ENCODE peak calls at places on chromosomes 3 and 15, in eight cellular contexts. One of them, this sample, is unnamed. For H3K4me1, the result is how much of the 10 kb centered on the place peaks cover.

GRCh38 chr15:69457304-69458280 is 5.0 kb downstream of the RPLP1 start:
- DNase-seq in heart right ventricle: no peak
- DNase-seq in GM23338: no peak
- DNase-seq in Peyer's patch: no peak
- DNase-seq in adrenal gland: no peak
- DNase-seq in body of pancreas: no peak
- DNase-seq in tibial nerve: no peak
- DNase-seq in spleen: no peak
- DNase-seq in this sample: no peak

GRCh38 chr3:65712156-65712555 is 326.6 kb downstream of the MAGI1 start:
- DNase-seq in heart right ventricle: no peak
- DNase-seq in GM23338: no peak
- DNase-seq in Peyer's patch: no peak
- DNase-seq in adrenal gland: no peak
- DNase-seq in body of pancreas: no peak
- DNase-seq in tibial nerve: no peak
- DNase-seq in spleen: no peak
- DNase-seq in this sample: no peak

GRCh38 chr15:76391847-76392246 is 55.3 kb downstream of the ISL2 start:
- DNase-seq in heart right ventricle: no peak
- DNase-seq in GM23338: no peak
- DNase-seq in Peyer's patch: no peak
- DNase-seq in adrenal gland: no peak
- DNase-seq in body of pancreas: no peak
- DNase-seq in tibial nerve: no peak
- DNase-seq in spleen: no peak
- DNase-seq in this sample: no peak

GRCh38 chr15:51726302-51727073 is 11.0 kb downstream of the LYSMD2 start:
- DNase-seq in heart right ventricle: peak
- DNase-seq in GM23338: peak
- DNase-seq in Peyer's patch: no peak
- DNase-seq in adrenal gland: peak
- DNase-seq in body of pancreas: peak
- DNase-seq in tibial nerve: no peak
- DNase-seq in spleen: no peak
- DNase-seq in this sample: peak

GRCh38 chr3:196270499-196270898 is 17.0 kb downstream of the PCYT1A start:
- DNase-seq in heart right ventricle: no peak
- DNase-seq in GM23338: no peak
- DNase-seq in Peyer's patch: no peak
- DNase-seq in adrenal gland: no peak
- DNase-seq in body of pancreas: no peak
- DNase-seq in tibial nerve: no peak
- DNase-seq in spleen: no peak
- DNase-seq in this sample: no peak

GRCh38 chr15:67074886-67075229 is 9.5 kb downstream of the SMAD3 start:
- DNase-seq in heart right ventricle: no peak
- DNase-seq in GM23338: no peak
- DNase-seq in Peyer's patch: no peak
- DNase-seq in adrenal gland: no peak
- DNase-seq in body of pancreas: no peak
- DNase-seq in tibial nerve: no peak
- DNase-seq in spleen: no peak
- DNase-seq in this sample: no peak

GRCh38 chr3:11548721-11549131 is 95.0 kb downstream of the VGLL4 start:
- DNase-seq in heart right ventricle: no peak
- DNase-seq in GM23338: no peak
- DNase-seq in Peyer's patch: no peak
- DNase-seq in adrenal gland: peak
- DNase-seq in body of pancreas: peak
- DNase-seq in tibial nerve: no peak
- DNase-seq in spleen: peak
- DNase-seq in this sample: peak

GRCh38 chr3:58874248-58874741 is 175.5 kb downstream of the CFAP20DC start:
- DNase-seq in heart right ventricle: no peak
- DNase-seq in GM23338: no peak
- DNase-seq in Peyer's patch: no peak
- DNase-seq in adrenal gland: no peak
- DNase-seq in body of pancreas: no peak
- DNase-seq in tibial nerve: no peak
- DNase-seq in spleen: no peak
- DNase-seq in this sample: no peak

GRCh38 chr15:62112616-62113593 is 46.1 kb downstream of the C2CD4A start:
- DNase-seq in heart right ventricle: no peak
- DNase-seq in GM23338: no peak
- DNase-seq in Peyer's patch: no peak
- DNase-seq in adrenal gland: peak
- DNase-seq in body of pancreas: peak
- DNase-seq in tibial nerve: no peak
- DNase-seq in spleen: no peak
- DNase-seq in this sample: peak

GRCh38 chr3:127796751-127797150 is 25.6 kb downstream of the MGLL start:
- DNase-seq in heart right ventricle: no peak
- DNase-seq in GM23338: no peak
- DNase-seq in Peyer's patch: no peak
- DNase-seq in adrenal gland: no peak
- DNase-seq in body of pancreas: no peak
- DNase-seq in tibial nerve: no peak
- DNase-seq in spleen: peak
- DNase-seq in this sample: no peak

GRCh38 chr15:98914626-98915025 is 93.0 kb downstream of the PGPEP1L start:
- DNase-seq in heart right ventricle: no peak
- DNase-seq in GM23338: no peak
- DNase-seq in Peyer's patch: no peak
- DNase-seq in adrenal gland: no peak
- DNase-seq in body of pancreas: no peak
- DNase-seq in tibial nerve: no peak
- DNase-seq in spleen: no peak
- DNase-seq in this sample: no peak

GRCh38 chr3:112302061-112302830 is 8.2 kb upstream of the SLC9C1 start:
- DNase-seq in heart right ventricle: no peak
- DNase-seq in GM23338: peak
- DNase-seq in Peyer's patch: no peak
- DNase-seq in adrenal gland: no peak
- DNase-seq in body of pancreas: no peak
- DNase-seq in tibial nerve: no peak
- DNase-seq in spleen: no peak
- DNase-seq in this sample: peak

GRCh38 chr15:98442379-98442833 is 205.9 kb upstream of the IGF1R start:
- DNase-seq in heart right ventricle: no peak
- DNase-seq in GM23338: peak
- DNase-seq in Peyer's patch: peak
- DNase-seq in adrenal gland: peak
- DNase-seq in body of pancreas: peak
- DNase-seq in tibial nerve: peak
- DNase-seq in spleen: no peak
- DNase-seq in this sample: peak

GRCh38 chr3:47347217-47347801 is 33.5 kb upstream of the PTPN23 start:
- DNase-seq in heart right ventricle: no peak
- DNase-seq in GM23338: peak
- DNase-seq in Peyer's patch: peak
- DNase-seq in adrenal gland: no peak
- DNase-seq in body of pancreas: no peak
- DNase-seq in tibial nerve: no peak
- DNase-seq in spleen: no peak
- DNase-seq in this sample: peak

GRCh38 chr3:114384558-114384903 is 90.7 kb downstream of the TIGIT start:
- DNase-seq in heart right ventricle: no peak
- DNase-seq in GM23338: no peak
- DNase-seq in Peyer's patch: no peak
- DNase-seq in adrenal gland: no peak
- DNase-seq in body of pancreas: no peak
- DNase-seq in tibial nerve: no peak
- DNase-seq in spleen: no peak
- DNase-seq in this sample: no peak

GRCh38 chr15:31487811-31488436 is 161.3 kb downstream of the KLF13 start:
- DNase-seq in heart right ventricle: no peak
- DNase-seq in GM23338: no peak
- DNase-seq in Peyer's patch: no peak
- DNase-seq in adrenal gland: no peak
- DNase-seq in body of pancreas: peak
- DNase-seq in tibial nerve: no peak
- DNase-seq in spleen: no peak
- DNase-seq in this sample: no peak

GRCh38 chr3:129182390-129183180 is 1.1 kb downstream of the CNBP start:
- DNase-seq in heart right ventricle: no peak
- DNase-seq in GM23338: peak
- DNase-seq in Peyer's patch: no peak
- DNase-seq in adrenal gland: no peak
- DNase-seq in body of pancreas: no peak
- DNase-seq in tibial nerve: no peak
- DNase-seq in spleen: peak
- DNase-seq in this sample: no peak
- H3K27ac ChIP-seq in heart right ventricle: peak
- H3K27ac ChIP-seq in GM23338: peak
- H3K27ac ChIP-seq in Peyer's patch: peak
- H3K27ac ChIP-seq in adrenal gland: peak
- H3K27ac ChIP-seq in body of pancreas: peak
- H3K27ac ChIP-seq in tibial nerve: peak
- H3K27ac ChIP-seq in spleen: peak
- H3K27ac ChIP-seq in this sample: peak

GRCh38 chr3:14425574-14426304 is 23.3 kb downstream of the SLC6A6 start:
- DNase-seq in heart right ventricle: no peak
- DNase-seq in GM23338: no peak
- DNase-seq in Peyer's patch: peak
- DNase-seq in adrenal gland: no peak
- DNase-seq in body of pancreas: no peak
- DNase-seq in tibial nerve: no peak
- DNase-seq in spleen: peak
- DNase-seq in this sample: no peak
- H3K4me1 ChIP-seq in heart right ventricle: under half
- H3K4me1 ChIP-seq in GM23338: half or more
- H3K4me1 ChIP-seq in Peyer's patch: half or more
- H3K4me1 ChIP-seq in adrenal gland: under half
- H3K4me1 ChIP-seq in body of pancreas: under half
- H3K4me1 ChIP-seq in tibial nerve: under half
- H3K4me1 ChIP-seq in spleen: half or more
- H3K4me1 ChIP-seq in this sample: under half

GRCh38 chr3:10170915-10171478 is 6.3 kb downstream of the IRAK2 start:
- DNase-seq in heart right ventricle: no peak
- DNase-seq in GM23338: no peak
- DNase-seq in Peyer's patch: peak
- DNase-seq in adrenal gland: no peak
- DNase-seq in body of pancreas: no peak
- DNase-seq in tibial nerve: no peak
- DNase-seq in spleen: no peak
- DNase-seq in this sample: no peak

GRCh38 chr3:10178892-10179291 is 14.2 kb downstream of the IRAK2 start:
- DNase-seq in heart right ventricle: no peak
- DNase-seq in GM23338: no peak
- DNase-seq in Peyer's patch: no peak
- DNase-seq in adrenal gland: no peak
- DNase-seq in body of pancreas: no peak
- DNase-seq in tibial nerve: no peak
- DNase-seq in spleen: no peak
- DNase-seq in this sample: no peak

GRCh38 chr3:10177737-10178136 is 13.0 kb downstream of the IRAK2 start:
- DNase-seq in heart right ventricle: no peak
- DNase-seq in GM23338: no peak
- DNase-seq in Peyer's patch: no peak
- DNase-seq in adrenal gland: no peak
- DNase-seq in body of pancreas: no peak
- DNase-seq in tibial nerve: no peak
- DNase-seq in spleen: no peak
- DNase-seq in this sample: no peak

GRCh38 chr3:10173095-10173925 is 8.6 kb downstream of the IRAK2 start:
- DNase-seq in heart right ventricle: no peak
- DNase-seq in GM23338: no peak
- DNase-seq in Peyer's patch: no peak
- DNase-seq in adrenal gland: no peak
- DNase-seq in body of pancreas: no peak
- DNase-seq in tibial nerve: no peak
- DNase-seq in spleen: no peak
- DNase-seq in this sample: no peak

GRCh38 chr3:10173926-10174435 is 9.3 kb downstream of the IRAK2 start:
- DNase-seq in heart right ventricle: peak
- DNase-seq in GM23338: no peak
- DNase-seq in Peyer's patch: peak
- DNase-seq in adrenal gland: peak
- DNase-seq in body of pancreas: peak
- DNase-seq in tibial nerve: peak
- DNase-seq in spleen: no peak
- DNase-seq in this sample: peak
- H3K4me3 ChIP-seq in heart right ventricle: no peak
- H3K4me3 ChIP-seq in GM23338: no peak
- H3K4me3 ChIP-seq in Peyer's patch: no peak
- H3K4me3 ChIP-seq in adrenal gland: no peak
- H3K4me3 ChIP-seq in body of pancreas: no peak
- H3K4me3 ChIP-seq in tibial nerve: no peak
- H3K4me3 ChIP-seq in spleen: no peak
- H3K4me3 ChIP-seq in this sample: no peak

DNA sequence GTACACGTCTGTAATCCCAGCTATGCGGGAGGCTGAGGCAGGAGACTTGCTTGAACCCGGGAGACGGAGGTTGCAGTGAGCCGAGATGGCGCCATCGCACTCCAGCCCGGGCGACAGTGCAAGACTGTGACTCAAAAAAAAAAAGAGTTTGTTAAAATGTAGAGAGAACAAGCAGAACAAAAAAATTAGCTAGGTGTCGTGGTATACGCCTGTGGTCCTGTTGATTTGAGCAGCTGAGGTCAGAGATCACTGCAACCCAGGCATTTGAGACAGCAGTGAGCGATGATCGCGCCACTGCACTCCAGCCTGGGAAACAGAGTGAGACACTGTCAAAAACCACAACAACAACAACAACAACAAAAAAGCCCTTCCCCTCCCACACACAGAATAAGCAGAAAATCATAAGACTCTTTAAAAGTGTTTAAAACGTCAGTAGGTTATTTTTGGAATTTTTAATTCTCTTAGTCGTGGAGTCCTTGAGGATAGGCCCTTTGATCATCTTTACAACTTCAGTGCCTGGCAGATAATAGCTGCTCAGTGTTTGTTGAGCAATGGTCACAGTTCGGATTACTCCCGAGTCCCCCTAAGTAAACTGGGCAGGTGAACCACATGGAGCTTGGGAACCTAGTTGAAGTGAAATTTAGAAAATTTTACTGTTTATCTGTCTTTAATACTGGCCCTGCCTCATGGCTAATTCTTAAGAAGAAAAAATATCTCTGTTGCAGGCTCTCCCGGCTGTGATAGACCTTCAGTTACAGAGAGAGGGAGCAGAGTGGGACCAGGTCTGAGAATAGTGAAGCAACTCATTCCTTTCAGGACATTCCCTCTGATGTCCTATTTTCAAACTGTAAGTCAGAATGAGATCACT is 6.2 kb downstream of the NIPA2 start:
- DNase-seq in heart right ventricle: no peak
- DNase-seq in GM23338: no peak
- DNase-seq in Peyer's patch: no peak
- DNase-seq in adrenal gland: no peak
- DNase-seq in body of pancreas: no peak
- DNase-seq in tibial nerve: no peak
- DNase-seq in spleen: no peak
- DNase-seq in this sample: no peak
- H3K27ac ChIP-seq in heart right ventricle: no peak
- H3K27ac ChIP-seq in GM23338: peak
- H3K27ac ChIP-seq in Peyer's patch: no peak
- H3K27ac ChIP-seq in adrenal gland: peak
- H3K27ac ChIP-seq in body of pancreas: no peak
- H3K27ac ChIP-seq in tibial nerve: no peak
- H3K27ac ChIP-seq in spleen: no peak
- H3K27ac ChIP-seq in this sample: no peak